ENCODE peak calls at places on chromosomes 2 and 18, in four cellular contexts. B, T, X and Z are unnamed samples.

GRCh38 chr2:30666307-30666874 is 140.9 kb downstream of the CAPN13 start:
- DNase-seq in B (peak; percentile 73), T (peak; percentile 66), X (no peak), Z (no peak)

GRCh38 chr2:3594493-3595281 is at the start of gene COLEC11:
- DNase-seq in B (no peak), T (no peak), X (no peak), Z (no peak)

GRCh38 chr18:36620801-36621200 is 208.0 kb downstream of the TPGS2 start:
- DNase-seq in B (no peak), T (no peak), X (no peak), Z (no peak)

GRCh38 chr2:64988420-64989125 is 626 bp upstream of the SLC1A4 start:
- DNase-seq in B (peak; percentile 35), T (peak; percentile 79), X (no peak), Z (peak; percentile 54)

GRCh38 chr2:33013684-33014110 is 66.9 kb downstream of the LTBP1 start:
- DNase-seq in B (no peak), T (no peak), X (no peak), Z (no peak)

GRCh38 chr2:217666338-217666737 is 336.5 kb downstream of the TNS1 start:
- DNase-seq in B (no peak), T (no peak), X (no peak), Z (no peak)

GRCh38 chr2:239763433-239764097 is 261.6 kb downstream of the NDUFA10 start:
- DNase-seq in B (no peak), T (peak; percentile 46), X (no peak), Z (no peak)

GRCh38 chr18:58319719-58320118 is 275.7 kb downstream of the NEDD4L start:
- DNase-seq in B (no peak), T (no peak), X (no peak), Z (no peak)

GRCh38 chr2:127355407-127356008 is 32.3 kb downstream of the MAP3K2 start:
- DNase-seq in B (no peak), T (no peak), X (no peak), Z (no peak)

GRCh38 chr18:32760391-32760790 is 12.4 kb downstream of the KLHL14 start:
- DNase-seq in B (no peak), T (no peak), X (no peak), Z (no peak)

GRCh38 chr2:148058641-148059040 is 37.8 kb downstream of the MBD5 start:
- DNase-seq in B (no peak), T (no peak), X (no peak), Z (no peak)

GRCh38 chr2:200905618-200906296 is 16.6 kb downstream of the NIF3L1 start:
- DNase-seq in B (peak; percentile 27), T (peak; percentile 73), X (peak; percentile 18), Z (peak; percentile 48)

GRCh38 chr2:15976334-15976733 is 36.0 kb downstream of the MYCN start:
- DNase-seq in B (no peak), T (no peak), X (no peak), Z (no peak)

GRCh38 chr2:218658671-218659257 is 659 bp downstream of the ZNF142 start:
- DNase-seq in B (no peak), T (no peak), X (no peak), Z (no peak)